ENCODE peak calls at places on chromosome 22, in four cellular contexts. One of them, this sample, is unnamed.

GRCh38 chr22:35930933-35931332 is 97.7 kb downstream of the RBFOX2 start:
- DNase-seq in HCT116: peak
- DNase-seq in K562: peak
- DNase-seq in uterus: peak
- DNase-seq in this sample: peak

GRCh38 chr22:48669226-48669625 is 1158.4 kb downstream of the BRD1 start:
- DNase-seq in HCT116: no peak
- DNase-seq in K562: no peak
- DNase-seq in uterus: no peak
- DNase-seq in this sample: no peak

GRCh38 chr22:32660292-32660691 is 141.2 kb upstream of the TIMP3 start:
- DNase-seq in HCT116: peak
- DNase-seq in K562: peak
- DNase-seq in uterus: peak
- DNase-seq in this sample: peak

GRCh38 chr22:26398741-26399153 is 30.3 kb upstream of the ASPHD2 start:
- DNase-seq in HCT116: peak
- DNase-seq in K562: peak
- DNase-seq in uterus: peak
- DNase-seq in this sample: peak

GRCh38 chr22:49136816-49137180 is 690.9 kb downstream of the BRD1 start:
- DNase-seq in HCT116: no peak
- DNase-seq in K562: no peak
- DNase-seq in uterus: no peak
- DNase-seq in this sample: no peak

GRCh38 chr22:48931452-48931851 is 896.2 kb downstream of the BRD1 start:
- DNase-seq in HCT116: no peak
- DNase-seq in K562: no peak
- DNase-seq in uterus: no peak
- DNase-seq in this sample: no peak

GRCh38 chr22:42364641-42365336 is 67.4 kb downstream of the NFAM1 start:
- DNase-seq in HCT116: no peak
- DNase-seq in K562: no peak
- DNase-seq in uterus: no peak
- DNase-seq in this sample: no peak

GRCh38 chr22:30169002-30169401 is 77.6 kb downstream of the LIF start:
- DNase-seq in HCT116: no peak
- DNase-seq in K562: no peak
- DNase-seq in uterus: no peak
- DNase-seq in this sample: no peak

GRCh38 chr22:42326301-42326700 is 55.8 kb upstream of the TCF20 start:
- DNase-seq in HCT116: no peak
- DNase-seq in K562: no peak
- DNase-seq in uterus: no peak
- DNase-seq in this sample: no peak

GRCh38 chr22:49921508-49922278 is 3.3 kb downstream of the CRELD2 start:
- DNase-seq in HCT116: no peak
- DNase-seq in K562: no peak
- DNase-seq in uterus: no peak
- DNase-seq in this sample: no peak

GRCh38 chr22:43996170-43996980 is 27.7 kb upstream of the PARVB start:
- DNase-seq in HCT116: no peak
- DNase-seq in K562: no peak
- DNase-seq in uterus: peak
- DNase-seq in this sample: no peak

GRCh38 chr22:48874956-48875355 is 952.7 kb downstream of the BRD1 start:
- DNase-seq in HCT116: no peak
- DNase-seq in K562: no peak
- DNase-seq in uterus: no peak
- DNase-seq in this sample: no peak

GRCh38 chr22:21760640-21761039 is 25.0 kb upstream of the YPEL1 start:
- DNase-seq in HCT116: no peak
- DNase-seq in K562: peak
- DNase-seq in uterus: no peak
- DNase-seq in this sample: no peak

GRCh38 chr22:49253656-49254055 is 574.0 kb downstream of the BRD1 start:
- DNase-seq in HCT116: no peak
- DNase-seq in K562: no peak
- DNase-seq in uterus: no peak
- DNase-seq in this sample: no peak

GRCh38 chr22:50086526-50086925 is 1.3 kb upstream of the MLC1 start:
- DNase-seq in HCT116: no peak
- DNase-seq in K562: no peak
- DNase-seq in uterus: no peak
- DNase-seq in this sample: no peak

GRCh38 chr22:49638788-49639187 is 188.9 kb downstream of the BRD1 start:
- DNase-seq in HCT116: no peak
- DNase-seq in K562: no peak
- DNase-seq in uterus: no peak
- DNase-seq in this sample: peak

GRCh38 chr22:24716602-24717001 is 57.9 kb downstream of the PIWIL3 start:
- DNase-seq in HCT116: no peak
- DNase-seq in K562: no peak
- DNase-seq in uterus: no peak
- DNase-seq in this sample: no peak

GRCh38 chr22:25764270-25765015 is 22.5 kb downstream of the MYO18B start:
- DNase-seq in HCT116: no peak
- DNase-seq in K562: peak
- DNase-seq in uterus: no peak
- DNase-seq in this sample: no peak

GRCh38 chr22:22144858-22145257 is 99.7 kb upstream of the VPREB1 start:
- DNase-seq in HCT116: no peak
- DNase-seq in K562: no peak
- DNase-seq in uterus: no peak
- DNase-seq in this sample: no peak

GRCh38 chr22:39468487-39469325 is 11.9 kb downstream of the MGAT3 start:
- DNase-seq in HCT116: no peak
- DNase-seq in K562: no peak
- DNase-seq in uterus: no peak
- DNase-seq in this sample: no peak
- TF ChIP-seq POLR2A in HCT116: no peak
- TF ChIP-seq POLR2A in K562: no peak
- TF ChIP-seq POLR2A in uterus: no peak
- TF ChIP-seq POLR2A in this sample: no peak

GRCh38 chr22:38203855-38204497 is 2.2 kb downstream of the MAFF start:
- DNase-seq in HCT116: no peak
- DNase-seq in K562: no peak
- DNase-seq in uterus: no peak
- DNase-seq in this sample: no peak
- TF ChIP-seq POLR2A in HCT116: no peak
- TF ChIP-seq POLR2A in K562: no peak
- TF ChIP-seq POLR2A in uterus: peak
- TF ChIP-seq POLR2A in this sample: no peak

GRCh38 chr22:37781434-37782059 is 26.2 kb upstream of the GCAT start:
- DNase-seq in HCT116: no peak
- DNase-seq in K562: no peak
- DNase-seq in uterus: peak
- DNase-seq in this sample: no peak

GRCh38 chr22:37782340-37783168 is 25.2 kb upstream of the GCAT start:
- DNase-seq in HCT116: peak
- DNase-seq in K562: peak
- DNase-seq in uterus: no peak
- DNase-seq in this sample: peak

GRCh38 chr22:37790234-37790633 is 17.5 kb upstream of the GCAT start:
- DNase-seq in HCT116: no peak
- DNase-seq in K562: no peak
- DNase-seq in uterus: no peak
- DNase-seq in this sample: no peak

DNA sequence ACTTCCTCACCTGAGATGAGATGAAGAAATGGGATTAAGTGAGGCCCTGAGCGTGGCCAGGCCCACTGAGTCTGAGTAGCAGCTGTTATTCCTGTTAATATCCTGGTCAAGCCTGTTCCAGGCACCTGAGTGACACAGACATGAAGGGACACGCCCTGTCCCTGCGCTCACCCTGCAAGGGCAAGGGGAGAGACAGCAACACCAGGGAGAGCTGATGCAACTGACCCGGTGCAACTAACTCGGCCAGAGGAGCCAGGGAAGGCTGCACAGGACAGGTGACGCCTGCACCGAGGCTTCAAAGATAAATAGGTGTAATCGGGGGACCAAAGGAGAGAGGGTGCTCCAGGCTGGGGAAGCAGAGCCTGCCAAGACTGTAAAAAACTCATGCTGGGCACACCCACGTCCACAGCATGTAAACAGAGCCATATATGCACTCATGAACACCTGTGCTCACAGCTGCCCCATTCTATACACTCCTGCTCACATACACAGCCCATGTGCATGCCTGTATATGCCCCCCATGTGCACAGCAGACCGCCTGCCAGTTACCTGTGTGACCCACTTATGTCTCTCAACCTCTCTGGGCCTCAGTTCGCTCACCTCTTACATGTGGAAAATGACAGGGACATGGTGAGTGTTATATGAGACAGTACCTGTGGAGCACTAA is 22.8 kb upstream of the GCAT start:
- DNase-seq in HCT116: peak
- DNase-seq in K562: no peak
- DNase-seq in uterus: no peak
- DNase-seq in this sample: no peak
- TF ChIP-seq POLR2A in HCT116: no peak
- TF ChIP-seq POLR2A in K562: no peak
- TF ChIP-seq POLR2A in uterus: no peak
- TF ChIP-seq POLR2A in this sample: no peak

DNA sequence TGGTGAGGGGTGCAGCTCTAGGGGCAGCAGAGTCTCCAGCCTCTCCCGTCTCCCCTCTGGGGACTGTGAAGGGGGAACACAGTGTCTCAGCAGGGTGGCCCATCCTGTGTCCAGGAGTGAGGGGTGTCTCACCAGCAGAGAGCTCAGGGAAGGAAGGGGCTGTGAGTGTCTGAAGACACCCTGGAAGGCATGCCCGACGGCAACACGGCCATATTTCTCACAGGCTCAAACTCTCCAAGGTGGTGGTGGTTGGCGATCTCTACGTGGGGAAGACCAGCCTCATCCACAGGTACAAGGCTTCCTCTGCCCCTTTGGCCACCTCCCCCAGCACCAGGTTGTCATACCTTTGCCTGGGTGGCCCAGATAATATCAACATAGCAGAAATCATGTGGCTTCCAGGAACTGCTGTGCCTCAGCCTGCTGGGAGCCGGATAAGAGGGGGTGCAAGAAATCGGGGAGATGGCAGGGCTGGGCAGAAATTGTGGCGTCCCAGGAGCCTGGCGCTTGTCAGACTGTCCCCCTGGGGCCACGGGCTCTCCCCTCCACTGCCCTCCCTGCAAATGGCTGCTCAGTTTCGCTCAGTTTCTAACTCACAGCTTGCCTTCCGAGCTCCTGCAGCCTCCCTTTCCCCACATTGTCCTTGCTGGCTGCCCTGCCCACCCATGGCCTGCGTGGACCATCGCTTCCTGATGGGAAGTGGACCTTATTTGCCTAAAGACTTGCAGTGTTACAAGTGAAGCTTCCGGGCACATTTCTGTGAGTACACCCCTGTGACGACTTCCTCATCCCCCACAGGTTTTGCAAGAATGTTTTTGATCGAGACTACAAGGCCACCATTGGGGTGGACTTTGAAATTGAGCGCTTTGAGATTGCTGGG is 7.2 kb downstream of the RAB36 start:
- DNase-seq in HCT116: no peak
- DNase-seq in K562: peak
- DNase-seq in uterus: no peak
- DNase-seq in this sample: no peak
- TF ChIP-seq POLR2A in HCT116: no peak
- TF ChIP-seq POLR2A in K562: no peak
- TF ChIP-seq POLR2A in uterus: no peak
- TF ChIP-seq POLR2A in this sample: no peak

DNA sequence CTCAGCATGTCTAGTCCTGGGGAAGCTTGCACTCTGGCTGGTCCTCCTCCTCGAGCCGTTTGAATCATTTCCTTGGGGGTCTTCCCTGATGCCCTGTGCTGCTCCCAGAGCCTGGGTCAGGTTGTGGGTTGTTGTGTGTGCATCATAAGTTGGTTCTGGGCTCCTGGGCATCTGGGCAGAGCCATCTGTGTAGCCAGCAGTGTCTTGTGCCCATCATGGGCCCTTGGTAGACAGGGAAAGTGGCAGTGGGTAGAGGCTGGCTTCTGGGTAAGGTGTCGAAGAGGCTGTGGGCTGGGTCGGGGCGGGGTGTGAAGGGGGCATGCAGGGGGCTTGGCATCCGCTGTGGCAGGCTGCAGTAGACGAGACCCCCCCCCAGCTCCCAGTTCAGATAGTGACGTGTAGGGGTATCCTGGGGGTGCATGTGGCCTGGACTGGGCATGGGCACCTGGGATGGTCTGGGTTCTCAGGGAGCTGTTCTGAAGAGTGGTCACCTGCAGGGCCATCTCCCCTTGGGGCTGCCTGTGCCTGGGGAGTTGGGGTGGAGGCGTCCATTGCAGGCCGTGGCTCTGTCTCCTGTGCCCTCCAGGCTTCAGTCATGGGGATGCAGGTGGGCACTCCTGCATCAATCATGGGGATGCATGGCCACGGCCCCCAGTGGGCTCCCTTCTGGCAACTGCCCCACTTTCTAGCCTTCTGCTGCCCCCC is 7.2 kb upstream of the TRMT2A start:
- DNase-seq in HCT116: no peak
- DNase-seq in K562: no peak
- DNase-seq in uterus: no peak
- DNase-seq in this sample: no peak
- TF ChIP-seq POLR2A in HCT116: no peak
- TF ChIP-seq POLR2A in K562: peak
- TF ChIP-seq POLR2A in uterus: no peak
- TF ChIP-seq POLR2A in this sample: no peak

GRCh38 chr22:20520093-20520511 is 12.7 kb downstream of the MED15 start:
- DNase-seq in HCT116: no peak
- DNase-seq in K562: peak
- DNase-seq in uterus: no peak
- DNase-seq in this sample: no peak
- TF ChIP-seq POLR2A in HCT116: no peak
- TF ChIP-seq POLR2A in K562: no peak
- TF ChIP-seq POLR2A in uterus: no peak
- TF ChIP-seq POLR2A in this sample: no peak

GRCh38 chr22:37052386-37053309 is 1.1 kb downstream of the KCTD17 start:
- DNase-seq in HCT116: no peak
- DNase-seq in K562: no peak
- DNase-seq in uterus: no peak
- DNase-seq in this sample: no peak
- TF ChIP-seq POLR2A in HCT116: no peak
- TF ChIP-seq POLR2A in K562: no peak
- TF ChIP-seq POLR2A in uterus: no peak
- TF ChIP-seq POLR2A in this sample: no peak

GRCh38 chr22:46547883-46548244 is 10.4 kb upstream of the CELSR1 start:
- DNase-seq in HCT116: no peak
- DNase-seq in K562: no peak
- DNase-seq in uterus: peak
- DNase-seq in this sample: peak
- TF ChIP-seq POLR2A in HCT116: no peak
- TF ChIP-seq POLR2A in K562: no peak
- TF ChIP-seq POLR2A in uterus: no peak
- TF ChIP-seq POLR2A in this sample: no peak

GRCh38 chr22:41197046-41197807 is 7.9 kb upstream of the L3MBTL2 start:
- DNase-seq in HCT116: no peak
- DNase-seq in K562: peak
- DNase-seq in uterus: peak
- DNase-seq in this sample: peak
- TF ChIP-seq POLR2A in HCT116: no peak
- TF ChIP-seq POLR2A in K562: no peak
- TF ChIP-seq POLR2A in uterus: no peak
- TF ChIP-seq POLR2A in this sample: no peak

This sample was measured in H54.